ENCODE peak calls at places on chromosome 6, in six cellular contexts. Y is neural progenitor cell, P is heart right ventricle, A is kidney epithelial cell, W is astrocyte of the spinal cord, D is cardiac muscle cell. U is an unnamed sample.

GRCh38 chr6:24763578-24763977 is 11.2 kb upstream of the GMNN start:
- DNase-seq in Y (no peak), D (peak; percentile 84), W (no peak), A (no peak), P (no peak), U (no peak)

GRCh38 chr6:153059311-153059710 is 56.8 kb upstream of the MTRF1L start:
- DNase-seq in P (no peak), D (no peak), W (no peak), A (no peak), Y (no peak), U (no peak)

GRCh38 chr6:111943273-111943672 is 70.0 kb upstream of the FYN start:
- DNase-seq in D (no peak), W (no peak), P (no peak), A (no peak), Y (no peak), U (no peak)

GRCh38 chr6:144737998-144738397 is 452.9 kb downstream of the UTRN start:
- DNase-seq in D (no peak), W (no peak), P (no peak), A (no peak), Y (no peak), U (no peak)

GRCh38 chr6:121389419-121389818 is 46.0 kb upstream of the GJA1 start:
- DNase-seq in Y (no peak), W (no peak), D (no peak), A (no peak), P (no peak), U (no peak)

GRCh38 chr6:11828185-11828897 is 49.7 kb upstream of the ADTRP start:
- DNase-seq in W (no peak), P (no peak), Y (no peak), D (no peak), A (no peak), U (no peak)

GRCh38 chr6:166775180-166775922 is 148.3 kb upstream of the RPS6KA2 start:
- DNase-seq in P (no peak), Y (peak; percentile 90), A (peak; percentile 28), W (peak; percentile 72), D (peak; percentile 84), U (peak; percentile 23)

GRCh38 chr6:19837511-19838441 is 606 bp downstream of the ID4 start:
- DNase-seq in A (no peak), P (peak; percentile 30), D (peak; percentile 66), Y (peak; percentile 87), W (peak; percentile 37), U (no peak)

GRCh38 chr6:150766201-150766997 is 99.1 kb upstream of the MTHFD1L start:
- DNase-seq in W (peak; percentile 69), Y (peak; percentile 38), A (no peak), D (no peak), P (peak; percentile 29), U (no peak)

GRCh38 chr6:128966934-128967333 is 84.0 kb downstream of the LAMA2 start:
- DNase-seq in D (no peak), Y (no peak), W (no peak), P (no peak), A (no peak), U (no peak)

GRCh38 chr6:131924881-131925474 is 26.2 kb downstream of the CCN2 start:
- DNase-seq in D (peak; percentile 42), Y (peak; percentile 62), A (no peak), W (peak; percentile 70), P (no peak), U (peak; percentile 17)
- TF ChIP-seq CTCF in D (peak; percentile 53), Y (peak; percentile 66), A (peak; percentile 61), W (peak; percentile 53), P (peak; percentile 55), U (peak; percentile 47)

DNA sequence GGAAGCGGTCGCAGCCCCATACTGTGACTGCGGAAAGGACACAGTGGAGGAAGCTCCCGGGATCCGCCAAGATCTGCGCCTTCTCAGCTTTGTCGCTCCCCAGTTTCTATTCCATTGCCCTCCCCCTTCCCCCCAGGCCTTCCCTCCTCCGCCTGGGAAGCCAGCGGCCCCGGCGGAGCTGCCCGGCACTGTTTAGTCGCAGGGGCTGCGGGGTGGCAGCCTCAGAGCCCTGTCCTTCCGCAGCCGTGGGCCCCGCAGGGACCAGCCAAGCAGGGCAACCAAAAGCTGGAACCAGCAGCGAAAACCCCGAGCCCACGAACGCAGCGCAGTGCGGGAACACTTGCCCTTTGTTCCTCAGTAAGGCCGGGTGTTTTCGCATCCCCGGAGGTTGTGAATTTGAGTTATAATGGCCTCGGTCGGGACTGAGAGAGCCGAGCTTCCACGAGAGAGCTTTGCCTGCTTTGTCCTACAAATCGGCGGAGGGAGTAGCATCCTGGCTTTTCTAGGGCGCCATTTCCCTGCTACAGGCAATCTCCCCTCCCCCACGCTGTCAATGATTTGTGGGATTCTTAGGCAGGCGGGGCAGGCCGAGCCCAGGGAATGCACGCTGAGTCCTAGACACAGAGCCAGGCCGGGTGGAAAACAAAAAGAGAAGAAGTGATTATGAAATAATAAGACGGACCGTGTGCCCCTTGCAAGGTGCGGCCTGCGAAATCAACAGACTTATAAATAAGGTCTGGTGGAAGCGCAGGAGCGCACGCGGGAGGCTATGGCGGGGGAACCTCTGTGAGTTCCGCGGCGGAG is 4.0 kb upstream of the TUBB2B start:
- DNase-seq in A (peak; percentile 43), W (peak; percentile 78), D (peak; percentile 81), P (no peak), Y (peak; percentile 92), U (peak; percentile 35)
- H3K4me3 ChIP-seq in A (peak overlapping the region; percentile 52), W (peak overlapping the region; percentile 63), D (peak overlapping the region; percentile 41), P (peak overlapping the region; percentile 63), Y (peak overlapping the region; percentile 95), U (peak overlapping the region; percentile 78)

DNA sequence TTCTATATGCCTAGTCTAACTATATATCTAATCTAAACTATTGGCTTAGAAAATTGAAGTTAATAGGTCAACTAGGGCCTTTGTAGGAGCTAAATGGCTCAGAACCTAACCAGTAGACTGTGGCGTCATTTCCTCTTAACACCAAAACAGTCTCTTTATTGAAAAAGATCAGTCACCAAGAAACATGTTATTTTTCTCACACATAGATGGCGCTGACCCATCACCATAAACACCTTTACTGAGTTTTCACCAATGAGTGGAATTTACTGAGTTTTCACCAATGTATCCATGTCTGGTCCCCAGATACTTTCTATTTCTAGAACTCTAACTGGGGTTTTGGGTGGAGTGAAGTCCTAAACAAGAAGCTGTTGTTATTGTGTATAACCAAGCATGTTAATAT is 636.0 kb downstream of the BCKDHB start:
- DNase-seq in Y (peak; percentile 38), A (no peak), W (peak; percentile 63), P (no peak), D (peak; percentile 12), U (peak; percentile 35)
- TF ChIP-seq CTCF in Y (peak; percentile 58), A (peak; percentile 35), W (peak; percentile 39), P (no peak), D (peak; percentile 39), U (peak; percentile 61)

GRCh38 chr6:51090343-51090742 is 271.7 kb downstream of the TFAP2B start:
- DNase-seq in P (no peak), W (no peak), D (no peak), A (no peak), Y (no peak), U (no peak)
- H3K4me3 ChIP-seq in P (no peak overlapping the region), W (no peak overlapping the region), D (no peak overlapping the region), A (no peak overlapping the region), Y (no peak overlapping the region), U (no peak overlapping the region)

GRCh38 chr6:125945378-125946141 is 11.0 kb upstream of the HINT3 start:
- DNase-seq in W (no peak), D (no peak), P (no peak), Y (no peak), A (no peak), U (no peak)
- TF ChIP-seq CTCF in W (no peak), D (no peak), P (no peak), Y (no peak), A (no peak), U (no peak)

DNA sequence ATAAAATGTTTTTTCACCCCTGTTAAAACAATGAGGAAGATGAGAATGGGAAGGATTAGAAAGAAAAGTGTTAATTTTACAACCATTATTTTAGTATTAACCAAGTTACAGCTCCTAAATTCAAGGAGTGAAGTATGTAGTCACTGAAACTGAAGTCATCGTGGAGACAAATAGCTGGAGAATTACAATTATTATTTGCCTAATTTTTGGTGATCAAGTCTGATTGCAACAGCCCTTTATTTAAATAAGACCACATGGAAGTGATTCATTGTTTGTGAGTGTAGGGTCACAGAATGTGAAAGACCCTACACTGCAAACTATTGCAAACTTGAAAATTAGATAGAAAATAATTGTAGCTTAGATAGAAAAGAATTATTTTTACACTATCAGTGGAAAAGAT is 292.4 kb downstream of the CENPW start:
- DNase-seq in Y (no peak), W (no peak), D (no peak), A (no peak), P (no peak), U (no peak)
- H3K4me3 ChIP-seq in Y (no peak overlapping the region), W (no peak overlapping the region), D (no peak overlapping the region), A (no peak overlapping the region), P (no peak overlapping the region), U (no peak overlapping the region)

DNA sequence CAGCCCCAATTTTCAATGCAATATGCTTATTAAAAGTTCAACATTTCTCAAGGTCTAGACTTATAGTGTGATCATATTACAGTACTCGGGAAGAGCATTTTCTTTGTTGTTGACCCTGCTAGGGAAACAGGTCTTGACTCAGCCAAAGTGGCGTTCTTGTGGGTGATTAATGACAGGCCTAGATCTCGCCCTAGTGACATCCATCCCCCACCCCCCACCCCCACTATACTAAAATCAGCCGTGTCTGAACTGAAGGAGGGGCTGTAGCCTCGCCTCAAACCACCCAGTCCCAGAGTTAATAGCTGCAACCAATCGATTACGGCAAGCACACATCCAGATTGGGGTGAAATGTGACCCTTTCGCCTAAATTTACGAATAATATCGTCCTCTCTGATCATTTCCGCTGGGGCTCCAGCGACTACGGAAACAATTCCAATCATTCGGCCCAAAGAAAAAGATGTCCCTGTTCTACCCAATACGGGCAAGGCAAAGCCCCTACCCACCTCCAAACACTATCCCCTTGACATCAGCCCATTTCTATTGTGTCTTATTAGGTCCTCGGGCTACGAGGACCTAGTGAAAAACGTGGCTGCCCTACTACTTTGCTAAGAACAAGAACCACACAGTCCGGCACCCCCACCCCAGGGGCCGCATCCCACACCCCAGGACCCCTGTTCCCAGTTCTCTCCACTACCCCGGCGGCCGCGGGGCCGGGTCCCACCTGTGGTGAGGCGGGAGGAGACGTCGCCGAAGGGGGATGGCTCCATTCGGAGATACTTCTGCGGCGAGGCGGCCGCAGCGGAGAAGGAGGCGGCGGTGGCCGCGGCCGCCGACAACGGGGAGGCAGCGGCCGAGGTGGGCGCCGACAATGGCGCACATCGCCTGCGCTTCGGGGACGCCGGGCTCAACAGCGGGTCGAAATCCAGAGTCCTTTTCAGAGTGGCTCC is 1.0 kb downstream of the AKIRIN2 start:
- DNase-seq in D (peak; percentile 81), A (no peak), W (peak; percentile 67), P (peak; percentile 33), Y (peak; percentile 55), U (no peak)
- TF ChIP-seq CTCF in D (no peak), A (peak; percentile 15), W (no peak), P (no peak), Y (no peak), U (no peak)

DNA sequence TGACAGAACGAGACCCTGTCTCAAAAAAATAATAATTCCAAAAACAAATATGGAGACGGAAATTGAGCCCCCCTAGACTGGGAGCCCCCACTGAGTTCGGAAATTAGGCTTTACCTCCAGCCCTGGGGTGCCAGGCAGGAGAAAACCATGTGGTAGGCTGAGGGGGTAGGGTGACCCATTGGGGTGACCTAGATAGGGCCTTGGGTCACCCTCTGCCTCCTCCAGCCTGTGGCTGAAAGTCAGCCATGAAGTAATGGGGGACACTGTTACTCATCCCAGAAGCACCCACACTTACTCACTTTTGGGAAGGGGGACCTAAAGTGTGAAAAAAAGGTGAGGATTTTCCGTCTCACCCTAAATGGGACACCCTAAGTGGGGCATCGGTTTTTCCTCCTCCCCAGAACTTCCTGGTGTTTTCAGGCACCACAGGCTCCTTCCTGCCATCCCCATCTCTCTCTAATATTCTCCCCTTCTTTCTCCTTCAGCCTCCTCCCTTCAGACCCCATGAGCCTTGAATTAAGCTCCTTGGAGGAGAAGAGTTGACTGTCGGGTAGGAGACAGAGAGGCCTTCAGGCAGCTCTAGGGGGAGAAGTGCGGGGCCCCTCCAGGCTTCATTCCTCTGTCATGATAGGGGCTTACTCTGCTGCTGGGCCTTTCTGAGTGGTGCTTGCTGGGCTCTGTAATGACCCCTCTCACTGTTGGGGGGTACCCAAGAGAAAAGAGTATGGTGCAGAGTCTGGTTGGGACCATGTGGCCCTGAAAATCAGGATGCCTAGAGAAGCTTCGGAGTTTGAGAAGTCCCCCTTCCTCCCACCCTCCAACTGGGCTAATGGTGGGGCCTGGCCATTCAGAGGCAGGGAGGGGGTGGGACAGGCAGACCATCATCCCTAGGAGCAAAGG is 2.4 kb downstream of the LTB start:
- DNase-seq in D (no peak), Y (no peak), W (no peak), P (no peak), A (no peak), U (no peak)
- H3K4me3 ChIP-seq in D (no peak overlapping the region), Y (no peak overlapping the region), W (no peak overlapping the region), P (peak overlapping the region; percentile 80), A (no peak overlapping the region), U (no peak overlapping the region)

U was measured in retinal pigment epithelial cell.